ENCODE peak calls at places on chromosomes 2 and 18, in ten cellular contexts. M is T-helper 2 cell treated with Interferon-gamma antibody and Interleukin-4, amounts not matched to agents 5 μg/mL and 100 μg/mL, for 36 hours; K is stimulated activated CD4-positive, alpha-beta T cell treated with anti-CD3 and anti-CD28 coated beads, Interleukin-4, amount 100 ng/mL, for 4 hours; G is NB4; S is adipocyte; H is cardiac septum; Q is aorta; N is ureter; O is neuronal stem cell; W is Kasumi-1. F is an unnamed sample.

GRCh38 chr2:241267249-241268067 is 48.0 kb downstream of the HDLBP start:
- DNase-seq in M (no peak), K (no peak), G (no peak), S (no peak), H (no peak), Q (no peak), N (no peak), O (no peak), W (no peak), F (no peak)

GRCh38 chr2:99890616-99891259 is 251.7 kb downstream of the AFF3 start:
- DNase-seq in M (no peak), K (no peak), G (no peak), S (no peak), H (no peak), Q (no peak), N (no peak), O (no peak), W (no peak), F (no peak)

GRCh38 chr2:501130-501529 is 176.1 kb downstream of the TMEM18 start:
- DNase-seq in M (no peak), K (no peak), G (no peak), S (no peak), H (no peak), Q (no peak), N (no peak), O (no peak), W (no peak), F (no peak)

GRCh38 chr2:6011871-6012380 is 319.7 kb downstream of the SOX11 start:
- DNase-seq in M (no peak), K (no peak), G (no peak), S (peak; percentile 59), H (no peak), Q (no peak), N (no peak), O (peak; percentile 9), W (no peak), F (no peak)

GRCh38 chr18:51054764-51055163 is 24.8 kb downstream of the SMAD4 start:
- DNase-seq in M (no peak), K (no peak), G (no peak), S (peak; percentile 19), H (no peak), Q (no peak), N (no peak), O (no peak), W (no peak), F (no peak)

GRCh38 chr2:107936427-107937359 is 49.6 kb upstream of the SLC5A7 start:
- DNase-seq in M (no peak), K (no peak), G (peak; percentile 47), S (peak; percentile 21), H (no peak), Q (no peak), N (no peak), O (peak; percentile 26), W (peak; percentile 21), F (no peak)

GRCh38 chr18:72986103-72986502 is 118.3 kb upstream of the NETO1 start:
- DNase-seq in M (no peak), K (no peak), G (no peak), S (no peak), H (no peak), Q (no peak), N (no peak), O (no peak), W (no peak), F (no peak)

GRCh38 chr2:229170171-229170570 is 100.9 kb downstream of the PID1 start:
- DNase-seq in M (no peak), K (no peak), G (no peak), S (no peak), H (no peak), Q (no peak), N (no peak), O (no peak), W (no peak), F (no peak)

GRCh38 chr2:20370191-20370590 is 19.5 kb upstream of the PUM2 start:
- DNase-seq in M (no peak), K (no peak), G (no peak), S (no peak), H (no peak), Q (no peak), N (peak; percentile 73), O (no peak), W (no peak), F (no peak)

GRCh38 chr2:146572598-146572997 is 1272.2 kb upstream of the ACVR2A start:
- DNase-seq in M (no peak), K (no peak), G (no peak), S (peak; percentile 14), H (no peak), Q (no peak), N (no peak), O (no peak), W (no peak), F (no peak)

GRCh38 chr2:212357606-212358005 is 181.0 kb downstream of the ERBB4 start:
- DNase-seq in M (no peak), K (no peak), G (no peak), S (no peak), H (no peak), Q (no peak), N (no peak), O (no peak), W (no peak), F (no peak)

GRCh38 chr2:172178035-172178434 is 75.3 kb upstream of the DLX2 start:
- DNase-seq in M (no peak), K (no peak), G (no peak), S (no peak), H (no peak), Q (no peak), N (no peak), O (no peak), W (no peak), F (no peak)

GRCh38 chr2:200763422-200763821 is 48.3 kb upstream of the BZW1 start:
- DNase-seq in M (no peak), K (no peak), G (no peak), S (no peak), H (no peak), Q (no peak), N (no peak), O (no peak), W (no peak), F (no peak)

GRCh38 chr2:120066708-120067547 is 54.1 kb downstream of the EPB41L5 start:
- DNase-seq in M (no peak), K (no peak), G (no peak), S (peak; percentile 60), H (no peak), Q (no peak), N (no peak), O (no peak), W (no peak), F (no peak)

F was measured in activated T-cell treated with anti-CD3 and anti-CD28 coated beads for 4 hours.